ENCODE peak calls at places on chromosomes 12 and 14, in eight cellular contexts. T is KBM-7; J is kidney tubule cell; D is AML-193; G is GM19239; U is activated T-helper 1 cell treated with anti-CD3 and anti-CD28 coated beads, Interleukin-2, amount 50 U/mL, for 16 hours; Q is T-cell; F is NCI-H446. W is an unnamed sample.

GRCh38 chr12:123427036-123427769 is 9.3 kb downstream of the RILPL2 start:
- DNase-seq in T (no peak), J (peak; percentile 29), D (no peak), G (peak; percentile 81), U (no peak), Q (peak; percentile 60), F (no peak), W (no peak)

GRCh38 chr14:104545151-104545931 is 34.2 kb upstream of the C14orf180 start:
- DNase-seq in T (no peak), J (no peak), D (no peak), G (no peak), U (no peak), Q (no peak), F (peak; percentile 94), W (peak; percentile 15)

GRCh38 chr12:112252184-112252583 is 126.8 kb downstream of the TRAFD1 start:
- DNase-seq in T (no peak), J (no peak), D (no peak), G (no peak), U (no peak), Q (no peak), F (no peak), W (no peak)

GRCh38 chr12:40034712-40035111 is 71.2 kb downstream of the SLC2A13 start:
- DNase-seq in T (no peak), J (no peak), D (no peak), G (no peak), U (no peak), Q (no peak), F (no peak), W (no peak)

GRCh38 chr12:123948401-123949117 is 24.1 kb downstream of the CCDC92 start:
- DNase-seq in T (no peak), J (peak; percentile 36), D (no peak), G (no peak), U (no peak), Q (no peak), F (no peak), W (no peak)

GRCh38 chr14:92105073-92105844 is 1.1 kb downstream of the ATXN3 start:
- DNase-seq in T (no peak), J (no peak), D (no peak), G (no peak), U (no peak), Q (no peak), F (no peak), W (no peak)

GRCh38 chr14:50015708-50016107 is 100.7 kb downstream of the VCPKMT start:
- DNase-seq in T (no peak), J (no peak), D (no peak), G (no peak), U (no peak), Q (no peak), F (no peak), W (no peak)

GRCh38 chr14:92644601-92645515 is 103.6 kb downstream of the LGMN start:
- DNase-seq in T (no peak), J (no peak), D (no peak), G (no peak), U (no peak), Q (no peak), F (no peak), W (no peak)

GRCh38 chr12:75452675-75453330 is 27.8 kb upstream of the GLIPR1 start:
- DNase-seq in T (no peak), J (peak; percentile 57), D (no peak), G (no peak), U (no peak), Q (no peak), F (no peak), W (no peak)

GRCh38 chr12:21694660-21695059 is 37.0 kb upstream of the LDHB start:
- DNase-seq in T (no peak), J (no peak), D (no peak), G (no peak), U (no peak), Q (no peak), F (no peak), W (no peak)

GRCh38 chr12:67459578-67459977 is 189.0 kb upstream of the DYRK2 start:
- DNase-seq in T (no peak), J (no peak), D (no peak), G (no peak), U (no peak), Q (no peak), F (no peak), W (no peak)

GRCh38 chr12:29104495-29104894 is 44.6 kb upstream of the FAR2 start:
- DNase-seq in T (peak; percentile 33), J (no peak), D (no peak), G (no peak), U (no peak), Q (no peak), F (no peak), W (no peak)

GRCh38 chr12:108641446-108642268 is 8.0 kb upstream of the SELPLG start:
- DNase-seq in T (peak; percentile 48), J (no peak), D (peak; percentile 20), G (no peak), U (no peak), Q (no peak), F (no peak), W (no peak)

GRCh38 chr12:107925125-107925524 is 150.6 kb downstream of the ASCL4 start:
- DNase-seq in T (no peak), J (no peak), D (no peak), G (no peak), U (no peak), Q (no peak), F (no peak), W (no peak)

GRCh38 chr12:132827763-132828703 is 636 bp downstream of the GOLGA3 start:
- DNase-seq in T (peak; percentile 26), J (peak; percentile 75), D (no peak), G (peak; percentile 47), U (no peak), Q (no peak), F (no peak), W (peak; percentile 50)

GRCh38 chr12:127964717-127965116 is 302.3 kb upstream of the TMEM132C start:
- DNase-seq in T (peak; percentile 2), J (no peak), D (no peak), G (no peak), U (no peak), Q (no peak), F (no peak), W (no peak)

GRCh38 chr14:81233615-81234014 is 12.9 kb upstream of the GTF2A1 start:
- DNase-seq in T (no peak), J (no peak), D (no peak), G (no peak), U (no peak), Q (no peak), F (no peak), W (no peak)

GRCh38 chr14:99891900-99892299 is 98.7 kb downstream of the EML1 start:
- DNase-seq in T (no peak), J (peak; percentile 87), D (no peak), G (no peak), U (no peak), Q (no peak), F (no peak), W (no peak)

GRCh38 chr12:53056296-53056695 is 6.4 kb downstream of the TNS2 start:
- DNase-seq in T (no peak), J (no peak), D (no peak), G (no peak), U (no peak), Q (no peak), F (no peak), W (no peak)

GRCh38 chr12:103495158-103495782 is 498 bp downstream of the C12orf42 start:
- DNase-seq in T (peak; percentile 78), J (peak; percentile 36), D (no peak), G (peak; percentile 49), U (peak; percentile 25), Q (peak; percentile 65), F (no peak), W (peak; percentile 24)

GRCh38 chr12:54360717-54361456 is 3.4 kb downstream of the GPR84 start:
- DNase-seq in T (peak; percentile 71), J (peak; percentile 78), D (peak; percentile 29), G (no peak), U (no peak), Q (peak; percentile 52), F (no peak), W (peak; percentile 73)

GRCh38 chr12:22101749-22102243 is 55.8 kb downstream of the CMAS start:
- DNase-seq in T (peak; percentile 24), J (peak; percentile 85), D (no peak), G (no peak), U (no peak), Q (no peak), F (no peak), W (peak; percentile 25)

GRCh38 chr14:100138082-100138787 is 21.2 kb downstream of the DEGS2 start:
- DNase-seq in T (no peak), J (peak; percentile 58), D (no peak), G (no peak), U (no peak), Q (no peak), F (no peak), W (no peak)

GRCh38 chr14:101928415-101928841 is 35.9 kb upstream of the DYNC1H1 start:
- DNase-seq in T (no peak), J (no peak), D (no peak), G (no peak), U (no peak), Q (no peak), F (no peak), W (no peak)

GRCh38 chr14:61388173-61388975 is 67.0 kb downstream of the PRKCH start:
- DNase-seq in T (peak; percentile 76), J (peak; percentile 27), D (no peak), G (no peak), U (no peak), Q (peak; percentile 31), F (no peak), W (no peak)

GRCh38 chr12:90020006-90020405 is 311.4 kb upstream of the ATP2B1 start:
- DNase-seq in T (no peak), J (no peak), D (no peak), G (no peak), U (no peak), Q (no peak), F (no peak), W (no peak)

GRCh38 chr12:50073712-50074111 is 11.4 kb upstream of the SMARCD1 start:
- DNase-seq in T (no peak), J (no peak), D (no peak), G (no peak), U (no peak), Q (no peak), F (no peak), W (no peak)